ENCODE peak calls at places on chromosomes 3 and 15, in five cellular contexts. One of them, this sample, is unnamed.
A peak's percentile ranks its signal among the peaks of the same experiment; 100 is the strongest.

GRCh38 chr3:38651153-38651789 is 1.8 kb upstream of the SCN5A start:
- DNase-seq in GM13977: peak; percentile 85
- DNase-seq in GM12878: peak; percentile 9
- DNase-seq in WTC11: peak; percentile 83
- DNase-seq in GM12865: peak; percentile 70
- DNase-seq in this sample: peak; percentile 85

GRCh38 chr3:100419406-100419805 is 18.1 kb downstream of the LNP1 start:
- DNase-seq in WTC11: no peak
- DNase-seq in GM12878: no peak
- DNase-seq in GM12865: no peak
- DNase-seq in GM13977: no peak
- DNase-seq in this sample: no peak

GRCh38 chr3:54891540-54891897 is 36.3 kb downstream of the LRTM1 start:
- DNase-seq in GM13977: no peak
- DNase-seq in GM12878: no peak
- DNase-seq in WTC11: no peak
- DNase-seq in GM12865: peak; percentile 7
- DNase-seq in this sample: no peak

GRCh38 chr3:32954506-32954905 is 3.1 kb downstream of the CCR4 start:
- DNase-seq in GM13977: no peak
- DNase-seq in GM12878: no peak
- DNase-seq in WTC11: no peak
- DNase-seq in GM12865: no peak
- DNase-seq in this sample: no peak

GRCh38 chr3:113245775-113246174 is 34.4 kb downstream of the BOC start:
- DNase-seq in GM12865: no peak
- DNase-seq in GM12878: no peak
- DNase-seq in GM13977: no peak
- DNase-seq in WTC11: no peak
- DNase-seq in this sample: no peak

GRCh38 chr3:102536479-102536878 is 101.7 kb downstream of the ZPLD1 start:
- DNase-seq in GM12865: peak; percentile 35
- DNase-seq in GM12878: no peak
- DNase-seq in GM13977: peak; percentile 31
- DNase-seq in WTC11: no peak
- DNase-seq in this sample: peak; percentile 29

GRCh38 chr15:52071570-52071969 is 41.0 kb downstream of the BCL2L10 start:
- DNase-seq in GM12878: no peak
- DNase-seq in GM13977: no peak
- DNase-seq in WTC11: no peak
- DNase-seq in GM12865: no peak
- DNase-seq in this sample: no peak

GRCh38 chr15:40282870-40283614 is at the start of gene ANKRD63:
- DNase-seq in WTC11: no peak
- DNase-seq in GM12878: no peak
- DNase-seq in GM13977: peak; percentile 80
- DNase-seq in GM12865: no peak
- DNase-seq in this sample: peak; percentile 76

GRCh38 chr3:155252535-155252934 is 40.9 kb downstream of the STRIT1 start:
- DNase-seq in GM12865: no peak
- DNase-seq in WTC11: no peak
- DNase-seq in GM13977: no peak
- DNase-seq in GM12878: no peak
- DNase-seq in this sample: no peak

GRCh38 chr3:120983841-120984240 is 75.8 kb downstream of the STXBP5L start:
- DNase-seq in WTC11: no peak
- DNase-seq in GM12865: no peak
- DNase-seq in GM13977: no peak
- DNase-seq in GM12878: no peak
- DNase-seq in this sample: no peak

GRCh38 chr3:43894176-43895049 is 203.7 kb downstream of the ABHD5 start:
- DNase-seq in WTC11: peak; percentile 75
- DNase-seq in GM12878: no peak
- DNase-seq in GM13977: peak; percentile 67
- DNase-seq in GM12865: peak; percentile 70
- DNase-seq in this sample: peak; percentile 63

GRCh38 chr3:42660131-42660715 is 6.7 kb downstream of the ZBTB47 start:
- DNase-seq in GM13977: no peak
- DNase-seq in GM12865: no peak
- DNase-seq in GM12878: no peak
- DNase-seq in WTC11: no peak
- DNase-seq in this sample: no peak

GRCh38 chr3:152853196-152853595 is 18.3 kb downstream of the P2RY1 start:
- DNase-seq in GM12878: no peak
- DNase-seq in GM13977: no peak
- DNase-seq in WTC11: no peak
- DNase-seq in GM12865: no peak
- DNase-seq in this sample: no peak

GRCh38 chr15:59420986-59421618 is 16.9 kb upstream of the FAM81A start:
- DNase-seq in WTC11: peak; percentile 36
- DNase-seq in GM12865: no peak
- DNase-seq in GM12878: no peak
- DNase-seq in GM13977: no peak
- DNase-seq in this sample: no peak
- TF ChIP-seq CTCF in WTC11: no peak
- TF ChIP-seq CTCF in GM12865: no peak
- TF ChIP-seq CTCF in GM12878: no peak
- TF ChIP-seq CTCF in GM13977: no peak
- TF ChIP-seq CTCF in this sample: no peak

GRCh38 chr3:30779686-30780287 is 114.7 kb downstream of the GADL1 start:
- DNase-seq in WTC11: peak; percentile 40
- DNase-seq in GM12878: no peak
- DNase-seq in GM12865: peak; percentile 25
- DNase-seq in GM13977: peak; percentile 9
- DNase-seq in this sample: peak; percentile 19
- TF ChIP-seq CTCF in WTC11: peak; percentile 26
- TF ChIP-seq CTCF in GM12878: peak; percentile 53
- TF ChIP-seq CTCF in GM12865: peak; percentile 36
- TF ChIP-seq CTCF in GM13977: peak; percentile 53
- TF ChIP-seq CTCF in this sample: no peak

DNA sequence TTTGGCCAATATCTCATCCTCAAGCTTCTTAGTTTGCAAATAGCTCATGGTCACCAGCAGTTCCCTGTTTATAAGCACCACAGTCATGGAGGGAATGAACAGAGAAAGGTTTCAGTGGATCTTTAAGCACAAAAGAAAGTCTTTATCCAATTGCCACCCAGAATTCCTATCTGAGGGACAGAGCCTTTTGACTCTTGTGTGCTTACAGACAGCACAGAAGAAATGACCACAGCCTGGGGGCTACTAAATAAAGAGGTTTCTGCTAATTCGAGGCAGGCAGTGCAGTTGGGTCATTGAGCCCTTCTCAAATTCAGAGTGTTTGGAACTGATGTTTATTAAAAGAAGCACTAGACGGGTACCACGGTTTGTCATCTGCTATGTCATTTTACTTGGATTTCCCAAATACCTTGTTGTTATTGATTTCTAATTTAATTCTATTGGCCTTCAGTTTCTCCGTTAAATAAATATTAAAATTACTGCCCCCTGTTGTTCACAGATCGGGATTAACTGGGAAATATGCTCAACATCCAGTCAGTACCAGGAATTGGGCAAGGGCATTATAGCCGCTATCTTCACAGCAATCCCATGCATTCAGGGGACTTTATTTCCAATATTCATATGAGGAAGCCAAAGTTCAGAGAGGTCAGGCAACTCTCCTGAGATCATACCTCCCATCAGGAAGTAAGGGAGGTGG is 3.6 kb downstream of the PRICKLE2 start:
- DNase-seq in GM12878: no peak
- DNase-seq in GM13977: no peak
- DNase-seq in GM12865: no peak
- DNase-seq in WTC11: no peak
- DNase-seq in this sample: no peak
- TF ChIP-seq CTCF in GM12878: no peak
- TF ChIP-seq CTCF in GM13977: no peak
- TF ChIP-seq CTCF in GM12865: no peak
- TF ChIP-seq CTCF in WTC11: no peak
- TF ChIP-seq CTCF in this sample: no peak

GRCh38 chr3:129718201-129718600 is 111.7 kb upstream of the PLXND1 start:
- DNase-seq in GM12878: no peak
- DNase-seq in GM12865: no peak
- DNase-seq in GM13977: no peak
- DNase-seq in WTC11: no peak
- DNase-seq in this sample: no peak
- TF ChIP-seq CTCF in GM12878: no peak
- TF ChIP-seq CTCF in GM12865: no peak
- TF ChIP-seq CTCF in GM13977: no peak
- TF ChIP-seq CTCF in WTC11: no peak
- TF ChIP-seq CTCF in this sample: no peak

GRCh38 chr15:77179541-77179998 is 108.7 kb upstream of the TSPAN3 start:
- DNase-seq in WTC11: no peak
- DNase-seq in GM12878: peak; percentile 74
- DNase-seq in GM12865: peak; percentile 86
- DNase-seq in GM13977: peak; percentile 31
- DNase-seq in this sample: peak; percentile 58
- TF ChIP-seq CTCF in WTC11: no peak
- TF ChIP-seq CTCF in GM12878: peak; percentile 41
- TF ChIP-seq CTCF in GM12865: no peak
- TF ChIP-seq CTCF in GM13977: peak; percentile 27
- TF ChIP-seq CTCF in this sample: no peak

DNA sequence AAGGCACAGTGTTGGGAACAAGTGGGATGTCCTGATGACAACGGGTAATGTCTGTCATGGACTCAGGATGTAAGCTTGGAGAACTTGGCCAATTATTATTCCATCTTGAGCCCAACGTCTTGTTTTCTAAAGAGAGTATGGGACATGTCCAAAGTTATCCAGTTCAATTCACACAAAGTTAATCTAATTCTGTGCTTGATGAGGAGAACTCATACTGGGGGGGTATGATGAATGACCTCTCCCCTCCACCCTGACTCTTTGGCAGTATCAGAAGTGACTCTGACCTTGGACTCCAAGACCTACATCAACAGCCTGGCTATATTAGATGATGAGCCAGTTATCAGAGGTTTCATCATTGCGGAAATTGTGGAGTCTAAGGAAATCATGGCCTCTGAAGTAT is 36.3 kb downstream of the TGM4 start:
- DNase-seq in GM12878: no peak
- DNase-seq in GM12865: no peak
- DNase-seq in WTC11: no peak
- DNase-seq in GM13977: no peak
- DNase-seq in this sample: no peak
- TF ChIP-seq CTCF in GM12878: no peak
- TF ChIP-seq CTCF in GM12865: no peak
- TF ChIP-seq CTCF in WTC11: no peak
- TF ChIP-seq CTCF in GM13977: no peak
- TF ChIP-seq CTCF in this sample: no peak